ENCODE peak calls at places on chromosomes 12 and 14, in ten cellular contexts. S is progenitor cell of endocrine pancreas, E is hypothalamus, T is NCI-H2107, M is ELF-1, I is kidney tubule cell, G is neural progenitor cell, C is NCI-H1092 treated with DMSO at 0.1 percent for 48 hours, B is prostate gland, U is nucleus accumbens. D is an unnamed sample.
A peak's percentile ranks its signal among the peaks of the same experiment; 100 is the strongest.

GRCh38 chr14:104885973-104886689 is 21.1 kb downstream of the CEP170B start:
- DNase-seq in U (no peak), E (no peak), T (no peak), B (no peak), S (no peak), C (no peak), M (no peak), G (no peak), I (no peak), D (no peak)

GRCh38 chr12:30862486-30862885 is 64.1 kb upstream of the TSPAN11 start:
- DNase-seq in T (no peak), G (no peak), B (peak; percentile 49), I (peak; percentile 39), M (no peak), E (no peak), C (peak; percentile 34), S (no peak), U (no peak), D (no peak)

GRCh38 chr12:28966049-28966778 is 182.9 kb upstream of the FAR2 start:
- DNase-seq in M (no peak), T (peak; percentile 18), E (no peak), C (peak; percentile 38), I (peak; percentile 6), U (no peak), B (peak; percentile 36), G (peak; percentile 7), S (no peak), D (peak; percentile 8)

GRCh38 chr14:73714656-73715081 is 485 bp upstream of the PNMA1 start:
- DNase-seq in U (no peak), I (no peak), C (peak; percentile 84), T (no peak), G (no peak), E (no peak), B (no peak), M (no peak), S (no peak), D (peak; percentile 43)

GRCh38 chr12:64256166-64256800 is 34.2 kb upstream of the KICS2 start:
- DNase-seq in U (no peak), I (peak; percentile 59), M (no peak), E (no peak), B (peak; percentile 34), T (peak; percentile 25), S (no peak), G (peak; percentile 77), C (peak; percentile 34), D (peak; percentile 85)

GRCh38 chr14:90503582-90503981 is 106.8 kb downstream of the CALM1 start:
- DNase-seq in U (no peak), G (no peak), I (peak; percentile 85), T (no peak), E (no peak), S (no peak), B (no peak), M (no peak), C (peak; percentile 36), D (no peak)

GRCh38 chr12:30015661-30016060 is 231.9 kb upstream of the TMTC1 start:
- DNase-seq in T (no peak), U (no peak), M (peak; percentile 13), S (no peak), B (no peak), I (no peak), C (no peak), E (no peak), G (no peak), D (no peak)

GRCh38 chr12:3171195-3171591 is 94.0 kb downstream of the TSPAN9 start:
- DNase-seq in C (no peak), T (no peak), B (no peak), E (no peak), I (peak; percentile 47), S (no peak), G (no peak), M (no peak), U (no peak), D (no peak)

GRCh38 chr12:57641699-57642442 is 8.9 kb upstream of the B4GALNT1 start:
- DNase-seq in E (no peak), T (no peak), C (no peak), U (no peak), M (no peak), B (no peak), I (no peak), G (no peak), S (no peak), D (no peak)